ENCODE peak calls at places on chromosomes 13 and 19, in six cellular contexts. F, N, B, K, Z and C are unnamed samples.

GRCh38 chr19:45615795-45616708 is 14.0 kb upstream of the GPR4 start:
- DNase-seq in F (no peak), N (peak; percentile 51), B (peak; percentile 61), K (peak; percentile 97), Z (peak; percentile 63), C (peak; percentile 43)

GRCh38 chr19:10332158-10332964 is 968 bp downstream of the RAVER1 start:
- DNase-seq in F (no peak), N (no peak), B (no peak), K (no peak), Z (no peak), C (no peak)

GRCh38 chr19:2722541-2723344 is 1.6 kb upstream of the DIRAS1 start:
- DNase-seq in F (peak; percentile 64), N (no peak), B (peak; percentile 48), K (peak; percentile 64), Z (no peak), C (peak; percentile 62)

GRCh38 chr13:65555973-65556372 is 1674.2 kb downstream of the PCDH9 start:
- DNase-seq in F (no peak), N (no peak), B (no peak), K (no peak), Z (no peak), C (no peak)

GRCh38 chr19:13036366-13036976 is 41.2 kb downstream of the NFIX start:
- DNase-seq in F (no peak), N (no peak), B (no peak), K (peak; percentile 63), Z (no peak), C (peak; percentile 87)

GRCh38 chr19:17623224-17623935 is 64.8 kb downstream of the UNC13A start:
- DNase-seq in F (no peak), N (no peak), B (no peak), K (no peak), Z (no peak), C (no peak)

GRCh38 chr13:31223215-31223614 is 23.4 kb downstream of the B3GLCT start:
- DNase-seq in F (no peak), N (no peak), B (no peak), K (no peak), Z (no peak), C (no peak)

GRCh38 chr13:37144661-37145060 is 39.2 kb upstream of the CSNK1A1L start:
- DNase-seq in F (no peak), N (no peak), B (no peak), K (no peak), Z (no peak), C (no peak)

GRCh38 chr19:29121684-29122083 is 91.3 kb downstream of the UQCRFS1 start:
- DNase-seq in F (no peak), N (no peak), B (no peak), K (no peak), Z (no peak), C (no peak)